ENCODE peak calls at places on chromosome 1, in seven cellular contexts. F is AG04450, I is retinal pigment epithelial cell, S is fibroblast of mammary gland, B is cardiac fibroblast, E is mesothelial cell of epicardium, C is GM12865. J is an unnamed sample.

GRCh38 chr1:34906225-34906624 is 23.2 kb downstream of the DLGAP3 start:
- DNase-seq in C (no peak), F (no peak), I (no peak), B (no peak), E (no peak), S (no peak), J (no peak)

GRCh38 chr1:51425273-51425672 is 93.8 kb downstream of the EPS15 start:
- DNase-seq in S (no peak), F (no peak), C (no peak), I (no peak), B (no peak), E (no peak), J (no peak)

GRCh38 chr1:55447488-55447887 is 232.3 kb upstream of the USP24 start:
- DNase-seq in I (no peak), E (no peak), F (no peak), S (peak), C (no peak), B (peak), J (no peak)

GRCh38 chr1:219670426-219671149 is 57.7 kb upstream of the ZC3H11B start:
- DNase-seq in B (peak), C (no peak), F (no peak), I (no peak), E (no peak), S (no peak), J (no peak)

GRCh38 chr1:231192620-231193163 is 30.8 kb downstream of the TRIM67 start:
- DNase-seq in B (peak), F (no peak), C (no peak), S (peak), E (no peak), I (peak), J (no peak)

GRCh38 chr1:109132980-109133379 is 19.1 kb downstream of the ELAPOR1 start:
- DNase-seq in C (no peak), F (no peak), I (no peak), B (no peak), E (no peak), S (no peak), J (no peak)

GRCh38 chr1:165958306-165958705 is 130.9 kb downstream of the UCK2 start:
- DNase-seq in S (no peak), C (no peak), B (no peak), I (no peak), F (no peak), E (no peak), J (no peak)

GRCh38 chr1:32948905-32949304 is 15.7 kb downstream of the RNF19B start:
- DNase-seq in E (no peak), S (peak), B (no peak), F (no peak), C (no peak), I (no peak), J (no peak)

GRCh38 chr1:160550572-160551034 is 27.5 kb upstream of the SLAMF6 start:
- DNase-seq in B (no peak), C (peak), I (no peak), F (no peak), S (no peak), E (no peak), J (peak)

GRCh38 chr1:205020466-205020865 is 22.5 kb upstream of the CNTN2 start:
- DNase-seq in C (no peak), I (no peak), F (no peak), B (no peak), E (no peak), S (no peak), J (no peak)

GRCh38 chr1:215507119-215507518 is 60.0 kb upstream of the KCTD3 start:
- DNase-seq in F (no peak), B (no peak), I (no peak), S (no peak), E (no peak), C (no peak), J (no peak)

GRCh38 chr1:32114420-32114819 is 6.6 kb downstream of the KPNA6 start:
- DNase-seq in C (no peak), F (no peak), S (no peak), E (no peak), I (no peak), B (no peak), J (no peak)

DNA sequence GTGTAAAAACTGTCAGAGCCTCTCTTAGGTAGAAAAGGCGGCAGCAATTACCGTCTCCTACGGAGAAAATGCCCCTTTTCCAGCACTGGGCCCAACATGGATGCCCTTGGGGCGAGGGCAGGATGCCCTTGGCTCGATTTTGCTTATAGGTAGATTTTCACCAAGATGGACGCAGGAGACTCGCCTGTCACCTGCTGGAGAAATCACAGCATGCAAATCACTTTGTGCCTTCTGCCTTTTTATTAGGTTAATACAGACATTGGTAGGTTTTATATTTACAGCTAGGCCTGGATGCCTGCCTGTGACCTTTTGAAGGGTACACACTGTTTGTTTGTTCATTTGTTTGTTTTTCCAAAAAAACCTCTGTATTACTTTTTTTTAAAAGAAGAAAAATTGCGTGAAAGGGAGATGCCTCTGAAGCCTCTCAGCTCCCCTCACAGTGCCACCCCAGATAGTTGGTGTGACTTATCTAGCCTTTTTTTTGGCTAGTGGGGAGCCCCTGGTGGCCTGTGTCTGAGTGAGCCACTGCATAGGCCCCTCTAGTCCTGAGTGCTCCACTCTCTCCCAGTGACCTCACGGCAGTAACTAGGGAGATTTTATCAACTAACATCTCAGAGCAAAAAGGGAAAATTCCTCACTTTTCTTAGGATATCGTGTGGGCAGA is 2.5 kb downstream of the ATP1B1 start:
- DNase-seq in S (no peak), B (no peak), C (peak), E (no peak), I (no peak), F (no peak), J (peak)
- TF ChIP-seq CTCF in S (peak), B (peak), C (peak), E (no peak), I (peak), F (peak), J (peak)

GRCh38 chr1:1788646-1789431 is 10.6 kb upstream of the NADK start:
- DNase-seq in S (peak), F (no peak), I (no peak), E (no peak), B (peak), C (peak), J (peak)
- TF ChIP-seq CTCF in S (peak), F (peak), I (peak), E (no peak), B (peak), C (peak), J (no peak)

GRCh38 chr1:57295326-57295725 is 128.5 kb downstream of the DAB1 start:
- DNase-seq in B (no peak), I (no peak), F (no peak), S (no peak), E (no peak), C (no peak), J (no peak)

GRCh38 chr1:57296726-57297252 is 127.1 kb downstream of the DAB1 start:
- DNase-seq in S (no peak), B (no peak), I (no peak), F (no peak), E (no peak), C (no peak), J (no peak)

GRCh38 chr1:57293214-57293613 is 130.6 kb downstream of the DAB1 start:
- DNase-seq in S (no peak), C (no peak), I (no peak), E (no peak), F (no peak), B (no peak), J (no peak)
- TF ChIP-seq CTCF in S (no peak), C (no peak), I (no peak), E (no peak), F (no peak), B (no peak), J (no peak)

DNA sequence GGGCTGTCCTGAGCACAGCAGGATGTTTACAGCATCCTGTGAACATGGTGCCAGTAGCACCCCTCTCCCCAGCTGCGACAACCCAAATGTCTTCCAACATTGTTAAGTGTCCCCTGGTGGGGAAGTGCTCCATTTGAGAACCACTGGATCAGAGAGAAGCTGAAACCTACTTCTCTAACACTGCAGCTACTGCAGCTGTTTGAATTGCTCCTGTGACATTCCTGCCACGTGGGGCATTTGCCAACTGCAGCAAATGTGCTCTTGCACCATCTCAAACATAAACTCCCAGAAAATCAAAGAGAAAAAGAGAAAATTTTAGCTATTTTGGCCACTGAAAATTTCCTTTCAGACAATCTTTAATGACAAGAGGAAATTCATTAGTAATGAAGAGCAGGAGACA is 11.0 kb downstream of the SLC2A5 start:
- DNase-seq in C (no peak), B (no peak), F (no peak), E (no peak), S (no peak), I (no peak), J (no peak)
- TF ChIP-seq CTCF in C (no peak), B (no peak), F (peak), E (no peak), S (no peak), I (peak), J (no peak)

GRCh38 chr1:235954306-235955283 is 87.9 kb upstream of the LYST start:
- DNase-seq in E (no peak), S (no peak), C (peak), B (peak), F (no peak), I (no peak), J (peak)

GRCh38 chr1:235953801-235954200 is 87.1 kb upstream of the LYST start:
- DNase-seq in C (no peak), E (no peak), B (peak), I (peak), F (peak), S (peak), J (no peak)

GRCh38 chr1:235952950-235953615 is 86.4 kb upstream of the LYST start:
- DNase-seq in E (no peak), F (no peak), C (peak), B (peak), I (no peak), S (no peak), J (peak)

GRCh38 chr1:235958021-235958420 is 91.3 kb upstream of the LYST start:
- DNase-seq in C (no peak), B (no peak), I (no peak), F (no peak), S (no peak), E (no peak), J (no peak)

GRCh38 chr1:235955777-235956176 is 89.1 kb upstream of the LYST start:
- DNase-seq in S (no peak), B (no peak), C (no peak), I (no peak), E (no peak), F (no peak), J (no peak)
- TF ChIP-seq CTCF in S (no peak), B (no peak), C (no peak), I (no peak), E (no peak), F (no peak), J (no peak)

DNA sequence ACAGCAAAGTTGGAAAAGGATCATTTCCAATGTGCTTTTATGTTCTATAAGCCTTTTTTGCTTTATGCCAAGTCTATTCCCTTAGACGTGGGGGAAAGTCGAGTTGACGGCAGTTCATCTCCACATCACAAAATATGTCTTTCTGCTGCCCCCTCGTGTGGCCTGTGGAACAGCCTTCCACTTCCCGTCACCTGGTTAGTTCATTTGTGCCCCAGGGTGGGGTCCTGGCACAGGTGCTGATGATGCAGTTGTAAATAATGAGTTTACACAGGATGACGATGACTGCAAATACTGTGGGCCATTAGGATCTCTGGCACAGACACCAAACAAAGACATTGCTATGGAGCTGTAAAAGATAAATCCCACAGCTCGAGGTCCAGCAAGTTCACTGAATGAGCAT is 10.0 kb upstream of the OTUD3 start:
- DNase-seq in I (no peak), B (no peak), E (no peak), C (no peak), S (no peak), F (no peak), J (peak)
- TF ChIP-seq CTCF in I (no peak), B (no peak), E (no peak), C (no peak), S (peak), F (no peak), J (no peak)

J was measured in activated CD8-positive, alpha-beta T cell treated with anti-CD3 and anti-CD28 coated beads for 36 hours.